ENCODE peak calls at places on chromosomes 11 and 22, in six cellular contexts. I, E, A, W, U and K are unnamed samples. For H3K9me3, the result is how much of the 10 kb centered on the place peaks cover.

GRCh38 chr22:19976671-19977070 is 35.1 kb upstream of the TXNRD2 start:
- DNase-seq in A (no peak), U (no peak), E (no peak), I (no peak), W (no peak), K (no peak)

GRCh38 chr22:24112188-24112587 is 69.1 kb upstream of the SUSD2 start:
- DNase-seq in I (no peak), A (no peak), W (no peak), U (no peak), E (no peak), K (no peak)

GRCh38 chr11:78190374-78190773 is 1.7 kb downstream of the USP35 start:
- DNase-seq in I (no peak), E (no peak), U (no peak), A (no peak), W (no peak), K (no peak)

GRCh38 chr11:24406980-24407379 is 89.9 kb upstream of the LUZP2 start:
- DNase-seq in U (no peak), I (no peak), A (no peak), W (no peak), E (no peak), K (no peak)

GRCh38 chr11:11192541-11192940 is 160.5 kb downstream of the CSNK2A3 start:
- DNase-seq in U (no peak), E (no peak), A (no peak), W (no peak), I (no peak), K (no peak)

GRCh38 chr22:36221799-36222751 is 17.3 kb downstream of the APOL2 start:
- DNase-seq in E (peak), W (peak), I (peak), U (peak), A (peak), K (no peak)

GRCh38 chr11:44652901-44653644 is 73.7 kb upstream of the TSPAN18 start:
- DNase-seq in I (no peak), W (no peak), A (no peak), U (no peak), E (no peak), K (no peak)

GRCh38 chr11:14567064-14567651 is 47.0 kb upstream of the PSMA1 start:
- DNase-seq in A (no peak), I (no peak), U (no peak), W (no peak), E (no peak), K (no peak)

GRCh38 chr11:31355817-31356216 is 13.7 kb downstream of the DCDC1 start:
- DNase-seq in U (no peak), I (no peak), W (no peak), E (no peak), A (no peak), K (no peak)

GRCh38 chr22:40183029-40183581 is 5.4 kb downstream of the TNRC6B start:
- DNase-seq in A (no peak), I (no peak), E (no peak), U (no peak), W (no peak), K (no peak)

GRCh38 chr11:105368711-105369110 is 229.1 kb upstream of the CARD18 start:
- DNase-seq in U (no peak), E (no peak), W (no peak), I (no peak), A (no peak), K (no peak)

GRCh38 chr11:8838248-8838647 is 72.7 kb upstream of the AKIP1 start:
- DNase-seq in A (no peak), I (no peak), W (no peak), E (no peak), U (no peak), K (no peak)

GRCh38 chr11:10413268-10413667 is 41.8 kb upstream of the AMPD3 start:
- DNase-seq in I (no peak), W (no peak), E (peak), A (no peak), U (peak), K (peak)

GRCh38 chr11:120775986-120776682 is 247.8 kb upstream of the TBCEL start:
- DNase-seq in I (no peak), U (no peak), E (no peak), A (no peak), W (peak), K (no peak)

GRCh38 chr11:45304111-45304991 is 18.2 kb upstream of the SYT13 start:
- DNase-seq in U (no peak), A (no peak), W (no peak), E (no peak), I (no peak), K (no peak)

GRCh38 chr22:45460288-45461109 is 42.2 kb upstream of the FBLN1 start:
- DNase-seq in U (no peak), E (no peak), W (no peak), A (no peak), I (peak), K (no peak)

GRCh38 chr11:119754199-119754598 is 25.2 kb upstream of the NECTIN1 start:
- DNase-seq in E (no peak), U (no peak), I (no peak), A (no peak), W (no peak), K (no peak)

GRCh38 chr22:31650391-31650790 is 11.6 kb downstream of the PISD start:
- DNase-seq in E (no peak), W (no peak), I (no peak), U (no peak), A (no peak), K (no peak)

GRCh38 chr11:65083134-65083833 is 556 bp downstream of the CDCA5 start:
- DNase-seq in I (no peak), U (no peak), A (no peak), W (no peak), E (no peak), K (no peak)

GRCh38 chr11:76671626-76672309 is 1.2 kb upstream of the LRRC32 start:
- DNase-seq in W (no peak), E (no peak), I (no peak), A (no peak), U (no peak), K (no peak)

GRCh38 chr11:66589996-66590675 is 2.7 kb downstream of the CCDC87 start:
- DNase-seq in U (no peak), A (no peak), I (no peak), E (no peak), W (no peak), K (no peak)

GRCh38 chr22:41217553-41218157 is 12.5 kb downstream of the L3MBTL2 start:
- DNase-seq in E (no peak), W (peak), A (peak), I (peak), U (no peak), K (no peak)

GRCh38 chr11:110827276-110827675 is 115.0 kb upstream of the ARHGAP20 start:
- DNase-seq in E (no peak), I (no peak), W (no peak), A (no peak), U (no peak), K (no peak)

GRCh38 chr22:39627865-39628562 is 57.5 kb downstream of the CACNA1I start:
- DNase-seq in U (no peak), W (no peak), A (no peak), E (no peak), I (no peak), K (no peak)

GRCh38 chr22:47372111-47372581 is 609.7 kb downstream of the TBC1D22A start:
- DNase-seq in E (no peak), U (no peak), A (no peak), I (peak), W (no peak), K (no peak)

GRCh38 chr22:47374273-47374771 is 611.9 kb downstream of the TBC1D22A start:
- DNase-seq in E (no peak), U (no peak), W (no peak), I (no peak), A (no peak), K (no peak)

GRCh38 chr22:47373648-47374272 is 611.3 kb downstream of the TBC1D22A start:
- DNase-seq in U (no peak), W (no peak), A (no peak), E (no peak), I (peak), K (no peak)

GRCh38 chr22:47371263-47372090 is 609.0 kb downstream of the TBC1D22A start:
- DNase-seq in U (no peak), A (no peak), I (peak), W (peak), E (no peak), K (no peak)

GRCh38 chr22:47372596-47373385 is 610.3 kb downstream of the TBC1D22A start:
- DNase-seq in U (no peak), E (no peak), W (no peak), I (peak), A (no peak), K (no peak)
- H3K9me3 ChIP-seq in U (under half), E (under half), W (half or more), I (under half), A (under half), K (under half)

DNA sequence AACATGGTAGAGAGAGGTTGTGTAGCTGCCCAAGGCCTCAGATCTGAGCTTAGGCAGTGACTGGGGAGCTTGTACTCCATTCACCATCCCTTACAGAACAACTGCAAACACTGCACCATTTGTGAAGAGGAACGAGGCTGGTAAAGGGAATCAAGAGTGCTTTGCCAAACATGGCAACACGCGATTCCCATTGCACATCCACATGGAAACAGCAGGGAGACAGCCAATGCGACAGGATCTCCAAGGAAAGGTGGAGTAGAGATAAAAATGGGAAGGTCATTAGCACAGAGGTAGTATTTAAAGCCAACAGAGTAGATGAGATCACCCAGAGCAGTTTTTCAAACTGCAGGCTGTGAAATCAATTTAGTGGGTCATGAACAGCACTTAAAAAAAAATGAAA is 42.0 kb downstream of the TCF20 start:
- DNase-seq in W (no peak), E (no peak), U (no peak), I (no peak), A (no peak), K (no peak)
- H3K9me3 ChIP-seq in W (under half), E (under half), U (under half), I (under half), A (under half), K (under half)

GRCh38 chr11:70549386-70549785 is 151.1 kb downstream of the CTTN start:
- DNase-seq in A (no peak), U (no peak), E (no peak), W (no peak), I (no peak), K (no peak)
- H3K9me3 ChIP-seq in A (under half), U (under half), E (under half), W (under half), I (under half), K (under half)

DNA sequence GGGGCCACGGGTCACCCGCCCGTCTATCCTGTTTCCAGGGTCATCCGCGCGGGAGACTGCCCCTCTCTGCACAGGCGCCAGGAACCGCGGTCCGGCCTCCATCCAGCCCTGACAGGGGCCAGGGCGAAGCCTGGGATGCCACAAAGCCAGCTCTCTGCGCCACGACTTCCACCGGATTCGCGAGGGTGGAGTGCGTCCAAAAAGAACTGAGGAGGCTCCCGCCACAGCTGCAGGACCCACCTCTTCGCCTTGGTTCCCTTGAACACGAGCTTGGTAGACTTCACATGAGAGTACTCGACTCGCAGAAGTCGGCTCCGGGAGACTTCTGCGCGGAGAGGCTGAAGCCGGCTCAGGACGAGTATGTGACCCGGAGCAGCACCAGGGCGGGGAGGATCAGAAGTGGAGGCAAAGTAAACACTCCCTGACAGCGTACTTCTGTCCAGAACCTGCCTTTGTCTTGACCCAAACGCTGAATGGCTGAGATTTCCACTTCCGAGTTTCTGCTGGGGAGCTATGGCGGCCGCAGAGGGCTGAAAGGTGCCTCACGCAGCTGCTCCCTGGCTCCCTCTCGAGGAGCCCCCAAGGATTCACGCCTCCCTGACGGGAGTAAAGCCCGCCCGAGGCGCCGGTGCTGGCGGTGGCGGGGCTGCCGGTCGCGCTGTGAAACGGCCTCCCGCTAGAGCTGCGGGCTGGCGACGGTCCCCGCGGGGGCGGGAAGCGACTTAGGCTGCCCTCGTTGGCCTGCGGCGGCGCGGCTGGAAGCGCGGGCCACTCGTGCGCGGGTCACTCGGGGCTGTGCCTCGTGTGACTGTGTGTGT is 4566.7 kb upstream of the OR11H1 start:
- DNase-seq in A (no peak), W (no peak), U (no peak), I (no peak), E (no peak), K (peak)
- H3K9me3 ChIP-seq in A (under half), W (half or more), U (under half), I (under half), E (under half), K (under half)